ENCODE peak calls at places on chromosome 7, in eight cellular contexts. H, K, V, D, M, R, N and C are unnamed samples. For H3K4me1, the result is how much of the 10 kb centered on the place peaks cover.

GRCh38 chr7:134886353-134887057 is 99.8 kb upstream of the AGBL3 start:
- DNase-seq in H (no peak), K (no peak), V (no peak), D (no peak), M (peak), R (no peak), N (no peak), C (peak)

GRCh38 chr7:157044943-157045660 is 34.6 kb upstream of the MNX1 start:
- DNase-seq in H (no peak), K (no peak), V (no peak), D (no peak), M (no peak), R (no peak), N (no peak), C (no peak)

GRCh38 chr7:15709978-15710377 is 23.5 kb upstream of the MEOX2 start:
- DNase-seq in H (no peak), K (no peak), V (no peak), D (no peak), M (no peak), R (no peak), N (no peak), C (no peak)

GRCh38 chr7:33744293-33744692 is 161.0 kb upstream of the BMPER start:
- DNase-seq in H (peak), K (no peak), V (no peak), D (no peak), M (no peak), R (peak), N (no peak), C (no peak)

GRCh38 chr7:15446280-15446679 is 115.5 kb downstream of the AGMO start:
- DNase-seq in H (no peak), K (no peak), V (no peak), D (no peak), M (no peak), R (no peak), N (no peak), C (no peak)

GRCh38 chr7:90946711-90947501 is 317.3 kb upstream of the FZD1 start:
- DNase-seq in H (no peak), K (no peak), V (no peak), D (no peak), M (no peak), R (no peak), N (no peak), C (no peak)

GRCh38 chr7:117715784-117716445 is 157.3 kb downstream of the CTTNBP2 start:
- DNase-seq in H (peak), K (peak), V (no peak), D (no peak), M (no peak), R (peak), N (no peak), C (no peak)

GRCh38 chr7:98994046-98994944 is 116.0 kb downstream of the TRRAP start:
- DNase-seq in H (no peak), K (no peak), V (no peak), D (no peak), M (no peak), R (no peak), N (no peak), C (no peak)

GRCh38 chr7:43522406-43523156 is 60.3 kb upstream of the STK17A start:
- DNase-seq in H (no peak), K (no peak), V (peak), D (no peak), M (no peak), R (no peak), N (no peak), C (no peak)

DNA sequence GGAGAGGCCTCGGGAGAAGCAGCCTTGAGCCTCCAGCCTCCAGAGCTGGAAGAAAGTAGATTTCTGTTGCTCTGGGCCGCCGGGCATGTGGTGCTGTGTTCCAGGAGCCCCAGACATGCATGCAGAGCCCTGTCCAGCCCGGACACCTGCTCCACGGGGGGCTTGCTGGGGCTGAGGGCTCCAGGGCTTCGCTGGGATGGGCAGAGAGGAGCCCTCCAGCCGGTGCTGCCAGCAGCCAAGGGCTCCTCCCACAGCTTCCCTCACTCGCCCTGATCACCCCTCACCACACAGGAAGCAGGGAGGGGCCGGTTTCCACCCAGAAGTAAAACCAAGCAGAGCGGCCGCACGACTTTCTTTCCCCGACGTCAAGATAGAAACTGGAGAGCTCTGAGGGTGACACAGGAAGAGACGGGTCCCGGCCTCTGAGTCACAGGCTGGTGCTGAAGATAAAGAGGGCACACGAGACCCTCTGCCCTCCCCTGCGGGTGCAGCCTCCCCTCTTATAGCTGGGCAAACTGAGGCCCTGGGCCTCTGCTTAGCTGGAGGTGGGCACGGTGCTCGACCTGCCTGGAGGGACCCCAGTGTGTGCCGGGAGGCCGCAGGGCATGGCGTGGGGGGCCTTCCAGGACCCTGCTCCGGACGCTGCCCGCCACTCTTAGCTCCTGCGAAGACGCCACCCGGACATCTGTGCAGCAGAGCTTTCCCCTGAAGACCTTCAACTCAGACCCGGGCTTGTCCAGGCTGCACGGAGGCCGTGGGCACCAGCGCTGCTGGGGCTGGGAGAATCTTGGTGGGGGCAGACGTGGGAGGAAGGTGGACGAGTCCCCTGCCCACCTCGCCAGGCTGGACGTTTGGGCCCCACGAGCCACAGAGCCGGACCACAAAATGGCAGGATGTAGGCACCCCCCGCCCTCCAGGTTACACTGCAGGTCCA is 31.1 kb downstream of the ADAP1 start:
- DNase-seq in H (no peak), K (peak), V (peak), D (peak), M (peak), R (no peak), N (peak), C (peak)
- H3K4me3 ChIP-seq in H (no peak), K (peak), V (peak), D (peak), M (peak), R (no peak), N (no peak), C (peak)

GRCh38 chr7:105647591-105647990 is 66.3 kb upstream of the EFCAB10 start:
- DNase-seq in H (peak), K (no peak), V (no peak), D (no peak), M (no peak), R (no peak), N (no peak), C (no peak)
- H3K4me1 ChIP-seq in H (under half), K (under half), V (under half), D (under half), M (under half), R (half or more), N (under half), C (under half)

GRCh38 chr7:27605283-27605682 is 57.4 kb downstream of the HIBADH start:
- DNase-seq in H (no peak), K (no peak), V (no peak), D (no peak), M (no peak), R (peak), N (no peak), C (no peak)
- H3K4me3 ChIP-seq in H (no peak), K (no peak), V (no peak), D (no peak), M (no peak), R (peak), N (no peak), C (no peak)

GRCh38 chr7:150956395-150957118 is 21.6 kb downstream of the KCNH2 start:
- DNase-seq in H (no peak), K (no peak), V (no peak), D (no peak), M (no peak), R (no peak), N (no peak), C (no peak)

GRCh38 chr7:150957119-150958020 is 20.8 kb downstream of the KCNH2 start:
- DNase-seq in H (no peak), K (no peak), V (no peak), D (no peak), M (peak), R (no peak), N (no peak), C (no peak)

GRCh38 chr7:150954201-150954985 is 23.7 kb downstream of the KCNH2 start:
- DNase-seq in H (no peak), K (no peak), V (no peak), D (no peak), M (no peak), R (no peak), N (no peak), C (no peak)

GRCh38 chr7:150954986-150955518 is 23.1 kb downstream of the KCNH2 start:
- DNase-seq in H (no peak), K (no peak), V (no peak), D (no peak), M (no peak), R (peak), N (no peak), C (no peak)

DNA sequence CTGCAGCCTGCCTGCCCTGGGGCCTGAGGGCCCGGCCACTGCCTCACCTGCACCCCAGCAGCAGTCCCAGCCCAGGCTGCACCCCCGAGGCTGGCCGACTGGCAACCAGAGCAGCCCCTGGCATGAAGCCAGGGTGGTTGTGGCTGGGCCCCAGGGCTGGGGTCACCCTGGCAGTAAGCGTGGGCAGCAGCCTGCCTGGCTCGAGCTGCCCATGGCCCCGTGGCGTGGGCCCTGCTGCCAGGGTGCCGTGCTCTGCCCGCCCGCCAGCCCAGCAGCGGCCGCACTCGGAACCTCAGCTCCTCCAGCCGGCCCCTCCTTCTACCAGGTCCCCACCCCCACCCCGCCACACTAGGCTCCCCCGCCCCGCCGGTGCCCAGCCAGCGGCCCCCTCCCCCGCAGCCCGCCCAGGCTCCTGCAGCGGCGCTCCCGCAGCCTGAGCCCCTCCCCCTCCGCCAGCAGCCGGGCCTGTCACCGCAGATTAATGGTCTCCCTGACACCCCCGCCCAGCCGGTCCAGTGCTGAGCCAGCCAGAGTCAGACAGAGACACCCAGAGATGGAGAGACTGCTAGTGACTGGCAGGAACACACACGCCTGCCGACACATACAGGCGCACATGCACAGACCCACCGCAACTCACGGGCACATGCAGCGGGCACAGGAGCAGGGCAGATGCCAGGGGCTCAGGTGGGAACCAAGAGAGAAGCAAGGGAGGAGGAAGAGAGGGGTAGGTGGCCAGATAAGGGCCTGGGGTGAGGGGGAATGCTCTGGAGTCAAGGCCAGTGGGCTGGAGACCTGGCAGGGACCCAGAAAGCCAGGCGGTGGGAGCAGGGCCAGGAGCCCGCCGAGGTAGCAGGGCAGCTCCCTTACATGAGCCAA is 22.4 kb downstream of the KCNH2 start:
- DNase-seq in H (no peak), K (peak), V (no peak), D (no peak), M (peak), R (peak), N (no peak), C (no peak)
- H3K4me1 ChIP-seq in H (under half), K (under half), V (under half), D (under half), M (half or more), R (under half), N (under half), C (under half)

GRCh38 chr7:32204361-32205018 is 134.3 kb upstream of the PDE1C start:
- DNase-seq in H (peak), K (peak), V (peak), D (no peak), M (peak), R (peak), N (no peak), C (no peak)
- H3K4me3 ChIP-seq in H (no peak), K (peak), V (peak), D (peak), M (peak), R (no peak), N (peak), C (no peak)

GRCh38 chr7:5413449-5413786 is 10.2 kb downstream of the TNRC18 start:
- DNase-seq in H (no peak), K (no peak), V (no peak), D (no peak), M (no peak), R (no peak), N (no peak), C (no peak)
- H3K4me1 ChIP-seq in H (half or more), K (under half), V (under half), D (half or more), M (under half), R (under half), N (under half), C (under half)

GRCh38 chr7:158865977-158866376 is 9.6 kb downstream of the DYNC2I1 start:
- DNase-seq in H (no peak), K (no peak), V (no peak), D (no peak), M (no peak), R (no peak), N (no peak), C (no peak)
- H3K4me3 ChIP-seq in H (no peak), K (no peak), V (no peak), D (no peak), M (no peak), R (no peak), N (no peak), C (no peak)

DNA sequence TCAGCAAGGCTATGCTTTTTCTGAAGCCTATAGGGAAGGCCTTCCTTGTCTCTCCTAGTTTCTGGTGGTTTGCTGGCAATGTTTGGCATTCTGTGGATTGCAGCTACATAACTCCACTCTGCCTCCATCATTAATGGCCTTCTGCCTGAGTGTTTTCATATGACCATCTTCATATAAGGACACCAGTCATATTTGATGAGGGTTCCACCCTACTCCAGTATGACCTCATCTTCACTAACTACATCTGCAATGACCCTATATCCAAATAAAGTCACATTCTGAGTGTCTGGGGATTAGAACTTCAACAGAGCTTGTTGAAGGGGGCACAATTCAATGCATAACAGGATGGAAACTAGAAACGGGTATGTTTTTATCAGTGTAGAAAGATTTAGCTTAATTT is 22.1 kb downstream of the CAV1 start:
- DNase-seq in H (no peak), K (no peak), V (no peak), D (no peak), M (no peak), R (no peak), N (no peak), C (no peak)
- H3K4me1 ChIP-seq in H (under half), K (under half), V (under half), D (under half), M (half or more), R (under half), N (under half), C (under half)

DNA sequence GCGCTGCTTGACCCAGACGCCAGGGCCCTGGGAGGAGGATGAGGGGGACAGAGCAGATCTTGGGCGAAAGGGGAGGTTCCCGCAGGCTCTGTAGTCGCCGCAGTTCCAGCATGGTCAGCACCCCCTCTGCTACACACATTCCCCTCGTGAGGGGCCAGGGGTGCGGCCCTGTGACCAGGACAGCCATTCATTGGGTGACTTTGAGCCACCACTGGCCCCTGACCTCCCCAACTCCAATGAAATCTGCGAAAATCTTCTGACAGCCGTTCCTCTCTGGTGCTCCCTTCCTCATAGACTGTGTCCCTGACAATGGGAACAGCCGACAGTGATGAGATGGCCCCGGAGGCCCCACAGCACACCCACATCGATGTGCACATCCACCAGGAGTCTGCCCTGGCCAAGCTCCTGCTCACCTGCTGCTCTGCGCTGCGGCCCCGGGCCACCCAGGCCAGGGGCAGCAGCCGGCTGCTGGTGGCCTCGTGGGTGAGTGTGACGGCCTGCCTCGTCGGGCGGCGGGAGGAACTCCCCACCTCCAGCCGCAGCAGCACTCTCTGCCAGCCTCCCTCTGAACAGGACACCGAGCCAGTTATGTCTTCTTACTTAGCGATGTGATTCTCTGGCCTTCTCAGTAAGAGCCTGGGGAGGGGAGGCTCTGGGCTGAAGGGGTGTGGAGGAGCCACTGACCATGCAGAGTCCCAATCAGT is 825 bp downstream of the TMEM176A start:
- DNase-seq in H (no peak), K (no peak), V (no peak), D (no peak), M (no peak), R (no peak), N (no peak), C (no peak)
- H3K4me3 ChIP-seq in H (no peak), K (peak), V (peak), D (peak), M (peak), R (peak), N (no peak), C (no peak)